ENCODE peak calls at places on chromosomes 5 and 9, in five cellular contexts. C is NCI-H748 treated with DMSO at 0.1 percent for 48 hours; U is erythroblast; N is activated T-cell treated with anti-CD3 and anti-CD28 coated beads, Interleukin-2, amount 50 U/mL, for 4 hours; J is NCI-H1092. A is an unnamed sample.

GRCh38 chr5:102554092-102554491 is 55.3 kb upstream of the SLCO6A1 start:
- DNase-seq in C (no peak), U (no peak), N (no peak), J (no peak), A (no peak)

GRCh38 chr5:74094096-74094778 is 468.2 kb downstream of the ARHGEF28 start:
- DNase-seq in C (no peak), U (no peak), N (no peak), J (no peak), A (no peak)

GRCh38 chr5:74167206-74167929 is 473.2 kb downstream of the ENC1 start:
- DNase-seq in C (no peak), U (no peak), N (no peak), J (no peak), A (no peak)

GRCh38 chr5:87390576-87391199 is 22.0 kb downstream of the CCNH start:
- DNase-seq in C (no peak), U (no peak), N (no peak), J (no peak), A (no peak)

GRCh38 chr5:78757269-78758053 is 108.9 kb upstream of the LHFPL2 start:
- DNase-seq in C (no peak), U (no peak), N (no peak), J (no peak), A (no peak)

GRCh38 chr9:13705913-13706312 is 426.4 kb upstream of the MPDZ start:
- DNase-seq in C (no peak), U (no peak), N (no peak), J (no peak), A (no peak)

GRCh38 chr5:31854625-31855526 is 215.9 kb downstream of the PDZD2 start:
- DNase-seq in C (peak; percentile 64), U (no peak), N (peak; percentile 16), J (no peak), A (no peak)

GRCh38 chr5:132451387-132451786 is 39.2 kb downstream of the IRF1 start:
- DNase-seq in C (no peak), U (no peak), N (no peak), J (no peak), A (no peak)

GRCh38 chr5:110812639-110813038 is 73.8 kb downstream of the SLC25A46 start:
- DNase-seq in C (no peak), U (no peak), N (no peak), J (no peak), A (no peak)

GRCh38 chr5:102760815-102761214 is 5.7 kb downstream of the PAM start:
- DNase-seq in C (no peak), U (no peak), N (no peak), J (peak; percentile 6), A (no peak)

GRCh38 chr5:150489358-150490295 is 18.3 kb upstream of the NDST1 start:
- DNase-seq in C (no peak), U (no peak), N (no peak), J (no peak), A (no peak)

GRCh38 chr9:113794721-113795120 is 81.4 kb upstream of the ZNF618 start:
- DNase-seq in C (no peak), U (no peak), N (no peak), J (no peak), A (no peak)

GRCh38 chr9:88425538-88425950 is 37.3 kb downstream of the SPIN1 start:
- DNase-seq in C (no peak), U (no peak), N (no peak), J (no peak), A (no peak)

GRCh38 chr5:42756630-42757601 is at the start of gene CCDC152:
- DNase-seq in C (no peak), U (peak; percentile 17), N (peak; percentile 55), J (no peak), A (peak; percentile 40)

GRCh38 chr5:139486201-139486600 is 3.6 kb upstream of the STING1 start:
- DNase-seq in C (no peak), U (no peak), N (no peak), J (no peak), A (no peak)

A was measured in activated T-helper 9 cell treated with anti-CD3 and anti-CD28 coated beads, Interleukin-2, amount 50 U/mL, for 16 hours.